ENCODE peak calls at places on chromosomes 6 and 20, in seven cellular contexts. I is hypothalamus; Y is adrenal gland; J is stimulated activated naive B cell treated with anti-CD40 and anti-IgM and Interleukin-4, amounts not matched to agents 10 μg/mL and 1 μg/mL and 100 μg/mL, for 72 hours; D is activated CD8-positive, alpha-beta memory T cell treated with anti-CD3 and anti-CD28 coated beads for 4 hours; Z is dorsolateral prefrontal cortex; A is T-helper 2 cell. S is an unnamed sample.

GRCh38 chr6:158040804-158041347 is 59.2 kb downstream of the SYNJ2 start:
- DNase-seq in Y (no peak), A (no peak), Z (no peak), J (no peak), D (no peak), I (no peak), S (no peak)

GRCh38 chr6:158686791-158687381 is 37.0 kb downstream of the SYTL3 start:
- DNase-seq in J (peak; percentile 43), A (no peak), I (no peak), Z (no peak), D (no peak), Y (no peak), S (peak; percentile 28)

GRCh38 chr20:24575811-24576210 is 106.4 kb downstream of the SYNDIG1 start:
- DNase-seq in I (no peak), A (no peak), J (no peak), Y (no peak), D (no peak), Z (no peak), S (no peak)

GRCh38 chr6:33425668-33426577 is 6.1 kb downstream of the SYNGAP1 start:
- DNase-seq in Z (peak; percentile 87), I (peak; percentile 69), D (peak; percentile 73), J (peak; percentile 85), Y (peak; percentile 90), A (peak; percentile 59), S (peak; percentile 84)

GRCh38 chr6:83369692-83370091 is 61.2 kb downstream of the ME1 start:
- DNase-seq in Z (no peak), I (no peak), A (no peak), Y (no peak), J (no peak), D (no peak), S (no peak)

GRCh38 chr20:952196-952795 is 36.2 kb upstream of the ANGPT4 start:
- DNase-seq in Z (no peak), J (no peak), Y (no peak), D (no peak), I (no peak), A (no peak), S (no peak)

GRCh38 chr6:35298625-35299140 is 1.1 kb downstream of the DEF6 start:
- DNase-seq in Y (no peak), I (no peak), D (no peak), J (no peak), Z (no peak), A (no peak), S (no peak)

GRCh38 chr6:137240168-137240567 is 21.0 kb upstream of the IFNGR1 start:
- DNase-seq in Y (peak; percentile 65), I (no peak), D (no peak), J (no peak), Z (no peak), A (no peak), S (no peak)

GRCh38 chr6:27280064-27280539 is 32.0 kb downstream of the POM121L2 start:
- DNase-seq in A (no peak), J (no peak), Y (peak; percentile 27), Z (no peak), D (no peak), I (no peak), S (no peak)

GRCh38 chr6:31978831-31979230 is 3.0 kb upstream of the C4A start:
- DNase-seq in I (no peak), Z (no peak), A (no peak), Y (no peak), D (no peak), J (no peak), S (no peak)

GRCh38 chr6:39915866-39916265 is 18.4 kb downstream of the MOCS1 start:
- DNase-seq in J (no peak), D (no peak), Z (no peak), Y (no peak), I (no peak), A (no peak), S (no peak)

GRCh38 chr6:16296061-16296670 is 57.8 kb downstream of the GMPR start:
- DNase-seq in D (no peak), Y (no peak), J (no peak), A (no peak), Z (no peak), I (no peak), S (no peak)

GRCh38 chr20:53827996-53828672 is 234.5 kb upstream of the ZNF217 start:
- DNase-seq in D (no peak), Y (no peak), J (no peak), I (no peak), Z (no peak), A (no peak), S (no peak)

S was measured in GM19239.